ENCODE peak calls at places on chromosomes 4 and X, in four cellular contexts. One of them, this sample, is unnamed.

GRCh38 chr4:185730849-185731608 is 81.0 kb downstream of the SORBS2 start:
- DNase-seq in psoas muscle: no peak
- DNase-seq in IMR-90: no peak
- DNase-seq in neural crest cell: no peak
- DNase-seq in this sample: no peak

GRCh38 chrX:130091976-130092522 is 18.2 kb downstream of the ELF4 start:
- DNase-seq in psoas muscle: peak
- DNase-seq in IMR-90: no peak
- DNase-seq in neural crest cell: no peak
- DNase-seq in this sample: no peak

GRCh38 chrX:45758319-45758718 is 557.6 kb upstream of the DIPK2B start:
- DNase-seq in psoas muscle: no peak
- DNase-seq in IMR-90: peak
- DNase-seq in neural crest cell: no peak
- DNase-seq in this sample: no peak

GRCh38 chr4:149754526-149754925 is 61.1 kb downstream of the IQCM start:
- DNase-seq in psoas muscle: no peak
- DNase-seq in IMR-90: peak
- DNase-seq in neural crest cell: no peak
- DNase-seq in this sample: no peak

GRCh38 chr4:163681208-163681821 is 186.8 kb downstream of the TMA16 start:
- DNase-seq in psoas muscle: no peak
- DNase-seq in IMR-90: peak
- DNase-seq in neural crest cell: peak
- DNase-seq in this sample: no peak

GRCh38 chr4:3302164-3302785 is 9.5 kb downstream of the RGS12 start:
- DNase-seq in psoas muscle: no peak
- DNase-seq in IMR-90: no peak
- DNase-seq in neural crest cell: no peak
- DNase-seq in this sample: no peak

GRCh38 chr4:183333983-183334382 is 11.8 kb upstream of the CLDN24 start:
- DNase-seq in psoas muscle: no peak
- DNase-seq in IMR-90: peak
- DNase-seq in neural crest cell: no peak
- DNase-seq in this sample: no peak

GRCh38 chrX:17027931-17028330 is 81.5 kb downstream of the REPS2 start:
- DNase-seq in psoas muscle: no peak
- DNase-seq in IMR-90: no peak
- DNase-seq in neural crest cell: no peak
- DNase-seq in this sample: no peak

GRCh38 chr4:23999714-24000113 is 109.9 kb upstream of the PPARGC1A start:
- DNase-seq in psoas muscle: no peak
- DNase-seq in IMR-90: peak
- DNase-seq in neural crest cell: no peak
- DNase-seq in this sample: no peak

GRCh38 chr4:30396772-30397475 is 323.2 kb upstream of the PCDH7 start:
- DNase-seq in psoas muscle: no peak
- DNase-seq in IMR-90: peak
- DNase-seq in neural crest cell: no peak
- DNase-seq in this sample: no peak

GRCh38 chrX:16671005-16671404 is 21.0 kb downstream of the S100G start:
- DNase-seq in psoas muscle: no peak
- DNase-seq in IMR-90: peak
- DNase-seq in neural crest cell: no peak
- DNase-seq in this sample: no peak

GRCh38 chr4:5019274-5019673 is at the start of gene CYTL1:
- DNase-seq in psoas muscle: no peak
- DNase-seq in IMR-90: no peak
- DNase-seq in neural crest cell: peak
- DNase-seq in this sample: no peak

GRCh38 chrX:153725832-153726285 is 1.2 kb downstream of the ABCD1 start:
- DNase-seq in psoas muscle: peak
- DNase-seq in IMR-90: no peak
- DNase-seq in neural crest cell: no peak
- DNase-seq in this sample: no peak

GRCh38 chrX:140500427-140500826 is 4.4 kb downstream of the SOX3 start:
- DNase-seq in psoas muscle: no peak
- DNase-seq in IMR-90: no peak
- DNase-seq in neural crest cell: no peak
- DNase-seq in this sample: no peak

GRCh38 chr4:123452585-123452984 is 56.0 kb downstream of the SPRY1 start:
- DNase-seq in psoas muscle: peak
- DNase-seq in IMR-90: peak
- DNase-seq in neural crest cell: no peak
- DNase-seq in this sample: peak

GRCh38 chr4:22884157-22884556 is 191.4 kb downstream of the GBA3 start:
- DNase-seq in psoas muscle: no peak
- DNase-seq in IMR-90: no peak
- DNase-seq in neural crest cell: no peak
- DNase-seq in this sample: no peak

GRCh38 chr4:8394806-8395205 is 45.7 kb downstream of the ACOX3 start:
- DNase-seq in psoas muscle: no peak
- DNase-seq in IMR-90: no peak
- DNase-seq in neural crest cell: no peak
- DNase-seq in this sample: no peak

GRCh38 chrX:3545901-3546300 is 167.5 kb downstream of the PRKX start:
- DNase-seq in psoas muscle: no peak
- DNase-seq in IMR-90: no peak
- DNase-seq in neural crest cell: no peak
- DNase-seq in this sample: no peak

GRCh38 chr4:89657931-89658700 is 178.8 kb downstream of the SNCA start:
- DNase-seq in psoas muscle: no peak
- DNase-seq in IMR-90: peak
- DNase-seq in neural crest cell: no peak
- DNase-seq in this sample: peak

GRCh38 chrX:38206542-38206941 is 14.1 kb downstream of the SRPX start:
- DNase-seq in psoas muscle: no peak
- DNase-seq in IMR-90: no peak
- DNase-seq in neural crest cell: no peak
- DNase-seq in this sample: no peak

GRCh38 chr4:15201782-15202181 is 199.5 kb downstream of the CPEB2 start:
- DNase-seq in psoas muscle: no peak
- DNase-seq in IMR-90: no peak
- DNase-seq in neural crest cell: no peak
- DNase-seq in this sample: no peak

GRCh38 chrX:104641176-104641575 is 75.2 kb downstream of the IL1RAPL2 start:
- DNase-seq in psoas muscle: no peak
- DNase-seq in IMR-90: no peak
- DNase-seq in neural crest cell: no peak
- DNase-seq in this sample: no peak

GRCh38 chr4:1900624-1901023 is 29.4 kb downstream of the NSD2 start:
- DNase-seq in psoas muscle: no peak
- DNase-seq in IMR-90: no peak
- DNase-seq in neural crest cell: no peak
- DNase-seq in this sample: no peak

GRCh38 chr4:182447938-182448280 is 204.7 kb downstream of the TENM3 start:
- DNase-seq in psoas muscle: no peak
- DNase-seq in IMR-90: no peak
- DNase-seq in neural crest cell: peak
- DNase-seq in this sample: no peak

GRCh38 chrX:103730147-103730546 is 19.4 kb downstream of the TMEM31 start:
- DNase-seq in psoas muscle: no peak
- DNase-seq in IMR-90: no peak
- DNase-seq in neural crest cell: no peak
- DNase-seq in this sample: no peak

GRCh38 chr4:53721276-53721675 is 130.0 kb upstream of the LNX1 start:
- DNase-seq in psoas muscle: no peak
- DNase-seq in IMR-90: no peak
- DNase-seq in neural crest cell: no peak
- DNase-seq in this sample: no peak

GRCh38 chrX:33204889-33205288 is 6.5 kb downstream of the DMD start:
- DNase-seq in psoas muscle: peak
- DNase-seq in IMR-90: peak
- DNase-seq in neural crest cell: no peak
- DNase-seq in this sample: no peak

GRCh38 chr4:41622816-41623215 is 84.9 kb downstream of the LIMCH1 start:
- DNase-seq in psoas muscle: no peak
- DNase-seq in IMR-90: no peak
- DNase-seq in neural crest cell: no peak
- DNase-seq in this sample: no peak

GRCh38 chr4:56048621-56049427 is 100.1 kb downstream of the CEP135 start:
- DNase-seq in psoas muscle: no peak
- DNase-seq in IMR-90: peak
- DNase-seq in neural crest cell: peak
- DNase-seq in this sample: no peak

GRCh38 chrX:136487647-136488046 is at the start of gene BRS3:
- DNase-seq in psoas muscle: no peak
- DNase-seq in IMR-90: no peak
- DNase-seq in neural crest cell: no peak
- DNase-seq in this sample: no peak

GRCh38 chr4:146520894-146521542 is 722 bp downstream of the SLC10A7 start:
- DNase-seq in psoas muscle: no peak
- DNase-seq in IMR-90: peak
- DNase-seq in neural crest cell: no peak
- DNase-seq in this sample: no peak

GRCh38 chr4:105679186-105679585 is 29.3 kb downstream of the INTS12 start:
- DNase-seq in psoas muscle: no peak
- DNase-seq in IMR-90: no peak
- DNase-seq in neural crest cell: no peak
- DNase-seq in this sample: no peak

GRCh38 chrX:154761977-154762528 is 611 bp upstream of the DKC1 start:
- DNase-seq in psoas muscle: no peak
- DNase-seq in IMR-90: no peak
- DNase-seq in neural crest cell: no peak
- DNase-seq in this sample: no peak

GRCh38 chrX:40154853-40155616 is 57.3 kb upstream of the BCOR start:
- DNase-seq in psoas muscle: peak
- DNase-seq in IMR-90: peak
- DNase-seq in neural crest cell: peak
- DNase-seq in this sample: no peak

GRCh38 chrX:150074175-150074574 is 135.9 kb upstream of the EOLA2 start:
- DNase-seq in psoas muscle: no peak
- DNase-seq in IMR-90: peak
- DNase-seq in neural crest cell: no peak
- DNase-seq in this sample: no peak

GRCh38 chr4:111174331-111174730 is 551.5 kb upstream of the PITX2 start:
- DNase-seq in psoas muscle: no peak
- DNase-seq in IMR-90: no peak
- DNase-seq in neural crest cell: no peak
- DNase-seq in this sample: no peak

GRCh38 chr4:150215601-150216000 is 137.4 kb downstream of the DCLK2 start:
- DNase-seq in psoas muscle: no peak
- DNase-seq in IMR-90: no peak
- DNase-seq in neural crest cell: no peak
- DNase-seq in this sample: no peak

DNA sequence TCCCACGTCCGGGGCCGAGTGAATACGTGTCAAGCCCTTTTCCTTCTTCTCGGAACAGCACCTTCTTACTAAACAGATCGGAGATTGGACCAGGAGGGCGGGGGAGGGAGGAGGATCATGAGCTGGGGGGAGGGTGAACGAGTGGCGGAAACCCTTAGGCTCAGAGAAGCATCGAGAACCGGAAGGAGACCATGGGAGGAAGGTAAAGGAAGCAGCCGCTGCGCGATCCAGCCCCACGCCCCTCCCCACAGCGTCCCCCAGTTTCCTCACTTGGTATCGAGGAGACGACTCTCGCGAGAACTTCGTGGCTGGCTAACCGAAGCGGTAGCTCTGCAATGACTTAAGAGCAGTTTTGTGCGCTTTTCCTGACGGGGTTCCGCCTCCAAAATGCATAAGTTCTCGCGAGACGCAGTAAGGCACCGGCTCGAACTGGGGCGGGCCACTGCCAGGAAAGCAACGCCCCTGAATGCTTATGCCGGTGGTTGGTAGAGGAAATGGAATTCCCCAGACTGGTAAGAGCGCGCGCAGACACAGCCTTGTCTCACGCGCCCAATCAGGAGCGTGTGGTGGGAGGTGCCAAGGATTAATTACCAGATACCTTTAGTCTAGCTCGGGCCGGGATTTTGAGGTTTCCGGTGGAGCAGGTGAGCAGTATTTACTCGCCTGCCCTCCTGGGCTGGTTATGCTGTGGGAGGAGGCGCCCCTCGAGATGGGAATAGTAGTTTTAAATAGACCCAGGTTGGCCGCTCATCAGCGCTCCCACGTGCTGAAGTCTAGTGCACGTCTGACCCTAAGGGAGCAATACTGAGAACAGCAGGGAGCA is 534 bp upstream of the UBE2D3 start:
- DNase-seq in psoas muscle: peak
- DNase-seq in IMR-90: peak
- DNase-seq in neural crest cell: peak
- DNase-seq in this sample: peak
- TF ChIP-seq CTCF in psoas muscle: no peak
- TF ChIP-seq CTCF in IMR-90: no peak
- TF ChIP-seq CTCF in neural crest cell: no peak
- TF ChIP-seq CTCF in this sample: no peak

GRCh38 chrX:57565198-57565597 is 26.6 kb upstream of the ZXDB start:
- DNase-seq in psoas muscle: no peak
- DNase-seq in IMR-90: no peak
- DNase-seq in neural crest cell: no peak
- DNase-seq in this sample: no peak
- TF ChIP-seq CTCF in psoas muscle: no peak
- TF ChIP-seq CTCF in IMR-90: no peak
- TF ChIP-seq CTCF in neural crest cell: no peak
- TF ChIP-seq CTCF in this sample: no peak

GRCh38 chr4:134470544-134470943 is 269.0 kb upstream of the PABPC4L start:
- DNase-seq in psoas muscle: no peak
- DNase-seq in IMR-90: no peak
- DNase-seq in neural crest cell: peak
- DNase-seq in this sample: peak
- TF ChIP-seq CTCF in psoas muscle: no peak
- TF ChIP-seq CTCF in IMR-90: no peak
- TF ChIP-seq CTCF in neural crest cell: peak
- TF ChIP-seq CTCF in this sample: no peak

DNA sequence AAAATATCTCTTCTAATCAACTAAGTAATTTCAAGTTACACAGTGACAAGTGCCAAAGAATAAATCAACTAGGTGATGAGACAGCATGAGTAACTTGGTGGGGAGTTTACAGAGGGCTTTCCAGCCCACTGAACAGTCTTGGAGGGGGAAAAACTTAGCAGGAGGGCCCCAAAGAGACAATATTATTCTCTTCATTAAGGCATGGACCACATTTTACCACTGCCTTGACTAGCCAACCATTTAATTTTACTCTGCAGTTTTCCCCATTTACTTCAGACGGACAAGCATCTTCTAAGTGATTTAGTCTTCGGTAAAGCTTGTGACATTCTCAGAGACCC is 25.3 kb upstream of the GATB start:
- DNase-seq in psoas muscle: no peak
- DNase-seq in IMR-90: no peak
- DNase-seq in neural crest cell: no peak
- DNase-seq in this sample: no peak
- TF ChIP-seq CTCF in psoas muscle: no peak
- TF ChIP-seq CTCF in IMR-90: no peak
- TF ChIP-seq CTCF in neural crest cell: no peak
- TF ChIP-seq CTCF in this sample: no peak

This sample was measured in HFF-Myc.